ENCODE peak calls at places on chromosomes 12 and 14, in six cellular contexts. One of them, this sample, is unnamed.

GRCh38 chr14:102768223-102769048 is 8.8 kb upstream of the TRAF3 start:
- DNase-seq in GM04504: no peak
- DNase-seq in activated T-cell treated with anti-CD3 and anti-CD28 coated beads for 4 hours: no peak
- DNase-seq in nephron progenitor cell: no peak
- DNase-seq in activated CD4-positive, alpha-beta T cell treated with anti-CD3 and anti-CD28 coated beads for 48 hours: peak
- DNase-seq in renal cortical epithelial cell: no peak
- DNase-seq in this sample: no peak

GRCh38 chr12:75913502-75914110 is 118.0 kb downstream of the PHLDA1 start:
- DNase-seq in activated CD4-positive, alpha-beta T cell treated with anti-CD3 and anti-CD28 coated beads for 48 hours: peak
- DNase-seq in GM04504: no peak
- DNase-seq in activated T-cell treated with anti-CD3 and anti-CD28 coated beads for 4 hours: peak
- DNase-seq in nephron progenitor cell: no peak
- DNase-seq in renal cortical epithelial cell: no peak
- DNase-seq in this sample: peak

GRCh38 chr12:88083634-88084033 is 54.4 kb upstream of the C12orf50 start:
- DNase-seq in activated CD4-positive, alpha-beta T cell treated with anti-CD3 and anti-CD28 coated beads for 48 hours: no peak
- DNase-seq in GM04504: no peak
- DNase-seq in activated T-cell treated with anti-CD3 and anti-CD28 coated beads for 4 hours: no peak
- DNase-seq in renal cortical epithelial cell: no peak
- DNase-seq in nephron progenitor cell: no peak
- DNase-seq in this sample: no peak

GRCh38 chr12:91077228-91077954 is 19.6 kb upstream of the KERA start:
- DNase-seq in nephron progenitor cell: no peak
- DNase-seq in GM04504: no peak
- DNase-seq in activated CD4-positive, alpha-beta T cell treated with anti-CD3 and anti-CD28 coated beads for 48 hours: no peak
- DNase-seq in renal cortical epithelial cell: no peak
- DNase-seq in activated T-cell treated with anti-CD3 and anti-CD28 coated beads for 4 hours: no peak
- DNase-seq in this sample: no peak

GRCh38 chr12:23352670-23353069 is 596.8 kb downstream of the SOX5 start:
- DNase-seq in renal cortical epithelial cell: no peak
- DNase-seq in activated CD4-positive, alpha-beta T cell treated with anti-CD3 and anti-CD28 coated beads for 48 hours: no peak
- DNase-seq in activated T-cell treated with anti-CD3 and anti-CD28 coated beads for 4 hours: no peak
- DNase-seq in nephron progenitor cell: no peak
- DNase-seq in GM04504: no peak
- DNase-seq in this sample: no peak

GRCh38 chr14:52950410-52950897 is 396 bp downstream of the FERMT2 start:
- DNase-seq in GM04504: no peak
- DNase-seq in renal cortical epithelial cell: no peak
- DNase-seq in nephron progenitor cell: peak
- DNase-seq in activated T-cell treated with anti-CD3 and anti-CD28 coated beads for 4 hours: no peak
- DNase-seq in activated CD4-positive, alpha-beta T cell treated with anti-CD3 and anti-CD28 coated beads for 48 hours: peak
- DNase-seq in this sample: peak

GRCh38 chr14:47507866-47508265 is 167.5 kb downstream of the MDGA2 start:
- DNase-seq in GM04504: no peak
- DNase-seq in activated T-cell treated with anti-CD3 and anti-CD28 coated beads for 4 hours: no peak
- DNase-seq in renal cortical epithelial cell: no peak
- DNase-seq in activated CD4-positive, alpha-beta T cell treated with anti-CD3 and anti-CD28 coated beads for 48 hours: no peak
- DNase-seq in nephron progenitor cell: no peak
- DNase-seq in this sample: no peak

GRCh38 chr14:52069617-52070431 is 965 bp upstream of the NID2 start:
- DNase-seq in activated CD4-positive, alpha-beta T cell treated with anti-CD3 and anti-CD28 coated beads for 48 hours: peak
- DNase-seq in activated T-cell treated with anti-CD3 and anti-CD28 coated beads for 4 hours: no peak
- DNase-seq in GM04504: no peak
- DNase-seq in nephron progenitor cell: peak
- DNase-seq in renal cortical epithelial cell: peak
- DNase-seq in this sample: no peak

GRCh38 chr12:60209933-60210332 is 614.1 kb downstream of the SLC16A7 start:
- DNase-seq in renal cortical epithelial cell: peak
- DNase-seq in activated T-cell treated with anti-CD3 and anti-CD28 coated beads for 4 hours: no peak
- DNase-seq in activated CD4-positive, alpha-beta T cell treated with anti-CD3 and anti-CD28 coated beads for 48 hours: no peak
- DNase-seq in GM04504: no peak
- DNase-seq in nephron progenitor cell: no peak
- DNase-seq in this sample: peak

GRCh38 chr12:104297477-104298113 is 5.9 kb upstream of the EID3 start:
- DNase-seq in activated CD4-positive, alpha-beta T cell treated with anti-CD3 and anti-CD28 coated beads for 48 hours: no peak
- DNase-seq in nephron progenitor cell: no peak
- DNase-seq in GM04504: no peak
- DNase-seq in renal cortical epithelial cell: no peak
- DNase-seq in activated T-cell treated with anti-CD3 and anti-CD28 coated beads for 4 hours: no peak
- DNase-seq in this sample: no peak

GRCh38 chr12:101490286-101490920 is 15.3 kb downstream of the SPIC start:
- DNase-seq in renal cortical epithelial cell: peak
- DNase-seq in nephron progenitor cell: peak
- DNase-seq in GM04504: no peak
- DNase-seq in activated CD4-positive, alpha-beta T cell treated with anti-CD3 and anti-CD28 coated beads for 48 hours: peak
- DNase-seq in activated T-cell treated with anti-CD3 and anti-CD28 coated beads for 4 hours: no peak
- DNase-seq in this sample: no peak

GRCh38 chr12:29191267-29191889 is 42.3 kb downstream of the FAR2 start:
- DNase-seq in activated CD4-positive, alpha-beta T cell treated with anti-CD3 and anti-CD28 coated beads for 48 hours: no peak
- DNase-seq in GM04504: no peak
- DNase-seq in renal cortical epithelial cell: peak
- DNase-seq in activated T-cell treated with anti-CD3 and anti-CD28 coated beads for 4 hours: no peak
- DNase-seq in nephron progenitor cell: no peak
- DNase-seq in this sample: no peak

GRCh38 chr12:116975779-116976393 is 65.1 kb downstream of the FBXW8 start:
- DNase-seq in renal cortical epithelial cell: no peak
- DNase-seq in GM04504: no peak
- DNase-seq in activated T-cell treated with anti-CD3 and anti-CD28 coated beads for 4 hours: no peak
- DNase-seq in nephron progenitor cell: no peak
- DNase-seq in activated CD4-positive, alpha-beta T cell treated with anti-CD3 and anti-CD28 coated beads for 48 hours: no peak
- DNase-seq in this sample: no peak